ENCODE peak calls at places on chromosomes 2 and 18, in four cellular contexts. One of them, this sample, is unnamed.
A peak's percentile ranks its signal among the peaks of the same experiment; 100 is the strongest.

GRCh38 chr2:240792658-240793312 is 27.2 kb downstream of the KIF1A start:
- DNase-seq in HepG2: no peak
- DNase-seq in K562: no peak
- DNase-seq in WTC11: no peak
- DNase-seq in this sample: no peak

GRCh38 chr18:3579701-3580100 is 129.7 kb downstream of the TGIF1 start:
- DNase-seq in K562: no peak
- DNase-seq in HepG2: no peak
- DNase-seq in WTC11: no peak
- DNase-seq in this sample: no peak

GRCh38 chr2:98463551-98463971 is 18.9 kb downstream of the INPP4A start:
- DNase-seq in WTC11: peak; percentile 34
- DNase-seq in K562: no peak
- DNase-seq in HepG2: no peak
- DNase-seq in this sample: no peak

GRCh38 chr2:135607561-135607960 is 76.3 kb downstream of the R3HDM1 start:
- DNase-seq in K562: no peak
- DNase-seq in HepG2: peak; percentile 6
- DNase-seq in WTC11: no peak
- DNase-seq in this sample: no peak

GRCh38 chr18:395481-396250 is 104.8 kb downstream of the COLEC12 start:
- DNase-seq in WTC11: no peak
- DNase-seq in K562: no peak
- DNase-seq in HepG2: no peak
- DNase-seq in this sample: peak; percentile 70

GRCh38 chr2:57210855-57211254 is 835.8 kb upstream of the VRK2 start:
- DNase-seq in WTC11: no peak
- DNase-seq in HepG2: no peak
- DNase-seq in K562: no peak
- DNase-seq in this sample: no peak

GRCh38 chr2:47217277-47217676 is 62.2 kb upstream of the STPG4 start:
- DNase-seq in HepG2: no peak
- DNase-seq in WTC11: no peak
- DNase-seq in K562: no peak
- DNase-seq in this sample: no peak

GRCh38 chr2:182870227-182870626 is 3.8 kb upstream of the FRZB start:
- DNase-seq in WTC11: peak; percentile 79
- DNase-seq in K562: peak; percentile 44
- DNase-seq in HepG2: peak; percentile 56
- DNase-seq in this sample: no peak

GRCh38 chr18:57561728-57562423 is 24.6 kb downstream of the FECH start:
- DNase-seq in WTC11: no peak
- DNase-seq in HepG2: peak; percentile 47
- DNase-seq in K562: peak; percentile 63
- DNase-seq in this sample: peak; percentile 68

DNA sequence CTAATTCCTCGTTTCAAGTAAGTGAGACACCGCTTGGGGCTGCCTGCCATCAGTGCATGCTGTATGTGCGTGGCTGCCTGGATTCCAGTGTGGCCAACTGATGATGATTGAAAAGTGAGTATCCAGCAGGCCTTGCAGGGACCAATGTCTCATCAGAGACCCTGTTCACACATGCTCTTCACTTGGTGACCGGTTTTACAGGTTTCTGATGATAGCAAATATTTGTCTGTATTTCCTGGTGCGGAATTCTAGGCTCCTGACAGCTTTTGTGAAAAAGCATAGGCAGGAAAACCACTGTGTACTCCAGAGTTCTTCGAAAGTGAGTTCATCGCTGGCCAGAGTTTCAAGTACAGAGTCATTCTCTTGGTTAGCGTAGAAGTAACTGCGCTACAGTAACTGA is 13.8 kb upstream of the YWHAQ start:
- DNase-seq in WTC11: no peak
- DNase-seq in HepG2: no peak
- DNase-seq in K562: no peak
- DNase-seq in this sample: no peak
- TF ChIP-seq FOXJ3 in WTC11: no peak
- TF ChIP-seq FOXJ3 in HepG2: no peak
- TF ChIP-seq FOXJ3 in K562: no peak
- TF ChIP-seq FOXJ3 in this sample: no peak

DNA sequence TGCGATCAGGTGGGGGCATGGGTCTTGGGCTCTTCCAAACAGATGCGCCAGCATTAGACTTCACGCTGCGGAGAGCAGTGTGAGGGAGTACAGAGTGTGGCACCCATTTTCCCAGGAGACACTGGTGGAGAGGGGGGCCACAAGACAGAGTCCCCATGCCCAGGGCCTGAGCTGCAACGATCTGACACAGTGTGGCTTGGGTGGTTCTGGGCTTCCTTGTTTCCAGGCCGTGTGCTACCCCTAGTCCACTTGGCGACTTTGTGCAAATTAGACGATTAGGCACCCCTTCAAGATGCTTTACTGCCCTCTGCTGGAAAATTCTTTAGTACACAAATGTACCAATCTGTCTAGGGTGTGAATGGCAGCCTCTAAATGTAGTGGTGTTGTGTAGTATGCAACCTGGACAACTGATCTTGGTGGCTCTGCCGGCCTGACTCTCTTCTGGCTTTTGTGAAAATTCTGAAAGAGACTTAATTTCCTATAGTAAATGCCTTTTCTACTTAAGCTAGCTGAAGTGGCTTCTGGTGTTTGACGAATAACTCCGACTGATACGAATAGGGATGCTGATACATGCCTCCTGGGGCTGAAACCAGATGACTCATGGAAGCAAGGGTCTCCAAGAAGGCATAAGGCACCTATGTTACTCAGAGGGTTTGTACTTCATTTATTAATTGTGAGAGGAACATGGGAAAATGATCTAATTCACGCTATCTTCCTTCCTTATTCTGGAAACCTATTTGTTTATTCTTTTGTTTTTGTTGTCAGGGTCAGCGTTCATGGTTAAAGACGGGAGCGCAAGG is 92.3 kb upstream of the SMAD2 start:
- DNase-seq in K562: peak; percentile 53
- DNase-seq in WTC11: peak; percentile 14
- DNase-seq in HepG2: peak; percentile 59
- DNase-seq in this sample: peak; percentile 58
- TF ChIP-seq FOXJ3 in K562: no peak
- TF ChIP-seq FOXJ3 in WTC11: no peak
- TF ChIP-seq FOXJ3 in HepG2: no peak
- TF ChIP-seq FOXJ3 in this sample: no peak

DNA sequence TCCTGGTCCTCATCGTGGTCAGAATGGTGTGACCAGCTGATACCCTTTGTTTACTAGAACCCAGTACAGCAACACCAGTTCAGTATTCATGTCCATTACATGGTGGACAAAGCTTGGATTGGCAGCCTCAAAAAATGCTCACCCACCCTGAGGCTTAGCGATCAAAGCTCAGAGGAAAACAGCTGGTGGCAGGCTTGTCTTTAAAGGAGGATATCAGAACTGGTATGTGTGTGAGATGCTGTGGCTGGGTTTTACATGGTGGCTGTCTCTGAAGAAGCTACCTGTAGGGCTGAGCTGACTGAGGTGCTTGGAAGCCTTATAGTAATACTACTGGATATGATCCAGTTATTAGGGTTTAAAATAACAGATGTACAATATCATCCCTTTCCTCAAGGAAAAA is 471.2 kb upstream of the MEX3C start:
- DNase-seq in HepG2: no peak
- DNase-seq in WTC11: no peak
- DNase-seq in K562: no peak
- DNase-seq in this sample: no peak
- TF ChIP-seq FOXJ3 in HepG2: no peak
- TF ChIP-seq FOXJ3 in WTC11: no peak
- TF ChIP-seq FOXJ3 in K562: no peak
- TF ChIP-seq FOXJ3 in this sample: no peak

GRCh38 chr2:69292326-69292725 is 94.7 kb downstream of the GFPT1 start:
- DNase-seq in HepG2: no peak
- DNase-seq in WTC11: no peak
- DNase-seq in K562: no peak
- DNase-seq in this sample: no peak

GRCh38 chr2:69291004-69291650 is 95.9 kb downstream of the GFPT1 start:
- DNase-seq in HepG2: peak; percentile 70
- DNase-seq in WTC11: no peak
- DNase-seq in K562: no peak
- DNase-seq in this sample: no peak

GRCh38 chr2:69288429-69288828 is 98.6 kb downstream of the GFPT1 start:
- DNase-seq in WTC11: no peak
- DNase-seq in HepG2: no peak
- DNase-seq in K562: no peak
- DNase-seq in this sample: no peak
- TF ChIP-seq FOXJ3 in WTC11: no peak
- TF ChIP-seq FOXJ3 in HepG2: no peak
- TF ChIP-seq FOXJ3 in K562: no peak
- TF ChIP-seq FOXJ3 in this sample: no peak

This sample was measured in SK-N-SH.